ENCODE peak calls at places on chromosomes 5 and 9, in four cellular contexts. Z, Y, N and L are unnamed samples.

GRCh38 chr5:95643152-95643551 is 3.4 kb upstream of the RFESD start:
- DNase-seq in Z (no peak), Y (no peak), N (no peak), L (no peak)

GRCh38 chr9:91905958-91906585 is 44.0 kb downstream of the ROR2 start:
- DNase-seq in Z (peak; percentile 34), Y (peak; percentile 78), N (no peak), L (peak; percentile 80)

GRCh38 chr5:39892708-39893107 is 467.9 kb upstream of the DAB2 start:
- DNase-seq in Z (no peak), Y (no peak), N (no peak), L (no peak)

GRCh38 chr5:111595425-111595824 is 83.1 kb upstream of the STARD4 start:
- DNase-seq in Z (no peak), Y (no peak), N (no peak), L (no peak)

GRCh38 chr9:124322618-124323432 is 65.1 kb downstream of the NEK6 start:
- DNase-seq in Z (no peak), Y (no peak), N (no peak), L (no peak)

GRCh38 chr9:99907208-99907532 is 716 bp downstream of the STX17 start:
- DNase-seq in Z (no peak), Y (no peak), N (no peak), L (no peak)

GRCh38 chr9:18720691-18721090 is 246.7 kb downstream of the ADAMTSL1 start:
- DNase-seq in Z (no peak), Y (peak; percentile 70), N (no peak), L (no peak)

GRCh38 chr5:142783601-142784291 is 13.6 kb downstream of the ARHGAP26 start:
- DNase-seq in Z (no peak), Y (peak; percentile 80), N (peak; percentile 32), L (peak; percentile 73)

GRCh38 chr9:91320299-91320698 is 41.4 kb downstream of the AUH start:
- DNase-seq in Z (no peak), Y (no peak), N (no peak), L (no peak)

GRCh38 chr5:155620819-155621410 is 607.4 kb downstream of the KIF4B start:
- DNase-seq in Z (no peak), Y (no peak), N (no peak), L (no peak)

GRCh38 chr5:66515209-66515608 is 81.0 kb upstream of the MAST4 start:
- DNase-seq in Z (no peak), Y (no peak), N (no peak), L (no peak)

GRCh38 chr9:127837346-127837745 is 17.1 kb downstream of the ENG start:
- DNase-seq in Z (peak; percentile 43), Y (no peak), N (no peak), L (no peak)

GRCh38 chr9:127941062-127941925 is 3.6 kb upstream of the DPM2 start:
- DNase-seq in Z (no peak), Y (no peak), N (no peak), L (no peak)

GRCh38 chr9:125889524-125890473 is 142.6 kb downstream of the PBX3 start:
- DNase-seq in Z (peak; percentile 66), Y (peak; percentile 68), N (peak; percentile 25), L (peak; percentile 79)

GRCh38 chr5:40429258-40430111 is 250.2 kb upstream of the PTGER4 start:
- DNase-seq in Z (no peak), Y (peak; percentile 83), N (no peak), L (no peak)

GRCh38 chr5:83925321-83925877 is 204.7 kb upstream of the HAPLN1 start:
- DNase-seq in Z (no peak), Y (no peak), N (no peak), L (no peak)

DNA sequence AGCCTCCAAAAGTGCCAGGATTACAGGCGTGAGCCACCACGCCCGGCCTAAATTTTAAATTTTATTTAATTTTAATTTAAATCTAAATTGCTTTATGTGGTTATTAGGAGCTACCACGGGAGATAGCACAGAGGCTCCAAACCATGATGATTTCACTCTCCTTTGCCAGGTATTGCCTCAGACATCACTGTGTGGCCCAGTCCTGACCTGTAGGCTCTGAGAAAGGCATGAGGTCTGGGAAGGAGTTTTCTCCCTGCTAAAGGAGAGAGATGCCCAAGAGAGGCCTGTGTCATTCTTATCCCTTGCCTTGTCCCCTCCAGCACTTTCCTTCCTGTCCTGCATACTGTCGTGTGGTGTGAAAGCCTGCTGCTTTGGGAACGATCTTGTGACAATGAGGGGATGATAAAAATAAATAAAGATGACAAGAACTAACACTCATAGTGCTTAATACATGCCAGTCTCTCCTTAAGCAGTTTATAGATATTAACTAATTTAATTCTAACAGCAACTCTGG is 37.0 kb upstream of the BASP1 start:
- DNase-seq in Z (no peak), Y (no peak), N (no peak), L (no peak)
- H3K4me1 ChIP-seq in Z (no peaks in the 10 kb centered on the region), Y (no peaks in the 10 kb centered on the region), N (no peaks in the 10 kb centered on the region), L (no peaks in the 10 kb centered on the region)

GRCh38 chr5:149894237-149894636 is 50.4 kb downstream of the PDE6A start:
- DNase-seq in Z (no peak), Y (no peak), N (no peak), L (no peak)
- H3K4me3 ChIP-seq in Z (no peak overlapping the region), Y (no peak overlapping the region), N (no peak overlapping the region), L (no peak overlapping the region)

GRCh38 chr5:145180341-145180740 is 654.8 kb downstream of the PRELID2 start:
- DNase-seq in Z (no peak), Y (no peak), N (no peak), L (no peak)

GRCh38 chr5:145176041-145176440 is 659.1 kb downstream of the PRELID2 start:
- DNase-seq in Z (no peak), Y (no peak), N (no peak), L (no peak)

GRCh38 chr5:145178667-145179523 is 656.2 kb downstream of the PRELID2 start:
- DNase-seq in Z (peak; percentile 63), Y (no peak), N (no peak), L (no peak)
- H3K27me3 ChIP-seq in Z (no peaks in the 10 kb centered on the region), Y (no peaks in the 10 kb centered on the region), N (no peaks in the 10 kb centered on the region), L (no peaks in the 10 kb centered on the region)

GRCh38 chr9:116202219-116202912 is 48.8 kb downstream of the PAPPA start:
- DNase-seq in Z (no peak), Y (no peak), N (no peak), L (no peak)
- H3K4me1 ChIP-seq in Z (no peaks in the 10 kb centered on the region), Y (no peaks in the 10 kb centered on the region), N (no peaks in the 10 kb centered on the region), L (peaks cover 5% of the 10 kb centered on the region)

GRCh38 chr9:134396258-134396742 is 70.0 kb downstream of the RXRA start:
- DNase-seq in Z (no peak), Y (no peak), N (no peak), L (no peak)
- H3K4me3 ChIP-seq in Z (no peak overlapping the region), Y (no peak overlapping the region), N (peak overlapping the region; percentile 15), L (no peak overlapping the region)

GRCh38 chr9:132731230-132731629 is 61.0 kb downstream of the GTF3C4 start:
- DNase-seq in Z (no peak), Y (no peak), N (no peak), L (peak; percentile 35)

GRCh38 chr9:132730054-132731033 is 60.1 kb downstream of the GTF3C4 start:
- DNase-seq in Z (no peak), Y (no peak), N (no peak), L (no peak)

GRCh38 chr9:132728497-132728896 is 58.2 kb downstream of the GTF3C4 start:
- DNase-seq in Z (no peak), Y (no peak), N (no peak), L (no peak)

GRCh38 chr9:132728071-132728470 is 57.8 kb downstream of the GTF3C4 start:
- DNase-seq in Z (no peak), Y (no peak), N (no peak), L (no peak)

GRCh38 chr9:132729235-132729890 is 59.1 kb downstream of the GTF3C4 start:
- DNase-seq in Z (no peak), Y (no peak), N (no peak), L (no peak)
- H3K27me3 ChIP-seq in Z (peaks cover 3% of the 10 kb centered on the region), Y (no peaks in the 10 kb centered on the region), N (peaks cover 8% of the 10 kb centered on the region), L (no peaks in the 10 kb centered on the region)

DNA sequence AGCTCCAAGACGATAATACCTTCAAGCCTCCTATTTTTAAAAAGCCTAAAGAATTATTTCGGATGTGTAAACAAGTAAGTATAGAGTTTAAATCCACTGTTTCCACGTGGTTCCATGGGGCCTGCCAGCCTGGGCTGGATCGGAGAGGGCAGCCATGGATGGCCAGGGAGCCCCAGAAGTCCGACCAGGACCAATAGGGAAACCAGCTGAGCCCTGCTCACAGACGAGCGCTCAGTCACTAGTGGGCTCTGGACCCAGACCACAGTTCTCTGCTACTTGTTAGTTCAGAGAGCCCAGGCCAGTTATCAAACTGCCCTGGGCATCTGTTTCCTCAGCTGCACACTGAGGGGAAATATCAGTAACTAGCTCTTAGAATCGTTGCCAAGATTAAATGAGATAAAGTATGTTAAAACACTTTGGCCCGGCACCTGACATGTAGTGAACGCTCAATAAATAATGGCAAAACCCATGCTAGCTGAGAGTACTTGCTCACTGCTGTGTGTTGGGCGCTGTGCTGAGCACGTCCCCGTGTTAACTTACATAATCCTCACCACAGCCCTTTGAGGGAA is 124.8 kb downstream of the RGS3 start:
- DNase-seq in Z (no peak), Y (no peak), N (no peak), L (no peak)
- H3K4me1 ChIP-seq in Z (peaks cover 26% of the 10 kb centered on the region), Y (peaks cover 31% of the 10 kb centered on the region), N (peaks cover 13% of the 10 kb centered on the region), L (no peaks in the 10 kb centered on the region)